ENCODE peak calls at places on chromosome 3, in four cellular contexts. Y is GM12878, R is K562, E is HepG2. M is an unnamed sample.

GRCh38 chr3:57856675-57857074 is 100.6 kb downstream of the SLMAP start:
- DNase-seq in E (no peak), Y (no peak), R (peak), M (no peak)

GRCh38 chr3:125443923-125444322 is 68.8 kb upstream of the ZNF148 start:
- DNase-seq in R (no peak), E (no peak), Y (no peak), M (no peak)

GRCh38 chr3:16362781-16363180 is 97.8 kb downstream of the OXNAD1 start:
- DNase-seq in Y (no peak), R (no peak), E (no peak), M (no peak)

GRCh38 chr3:114362815-114363214 is 69.0 kb downstream of the TIGIT start:
- DNase-seq in R (peak), Y (no peak), E (peak), M (peak)

GRCh38 chr3:73768594-73769308 is 144.0 kb upstream of the PDZRN3 start:
- DNase-seq in R (no peak), E (no peak), Y (no peak), M (no peak)

GRCh38 chr3:14539384-14540208 is 546 bp downstream of the GRIP2 start:
- DNase-seq in Y (no peak), R (no peak), E (no peak), M (no peak)

GRCh38 chr3:171966533-171967136 is 72.7 kb upstream of the FNDC3B start:
- DNase-seq in Y (no peak), E (no peak), R (no peak), M (no peak)

GRCh38 chr3:82044918-82045715 is 283.7 kb upstream of the GBE1 start:
- DNase-seq in Y (no peak), E (no peak), R (no peak), M (no peak)

GRCh38 chr3:192516850-192517249 is 210.5 kb downstream of the FGF12 start:
- DNase-seq in R (no peak), Y (no peak), E (no peak), M (no peak)

GRCh38 chr3:27544372-27544865 is 60.2 kb upstream of the SLC4A7 start:
- DNase-seq in R (no peak), E (no peak), Y (no peak), M (no peak)

GRCh38 chr3:10025205-10026083 is 793 bp upstream of the FANCD2 start:
- DNase-seq in R (no peak), E (no peak), Y (no peak), M (no peak)

GRCh38 chr3:52094591-52095485 is 38.5 kb upstream of the DUSP7 start:
- DNase-seq in E (no peak), R (no peak), Y (no peak), M (no peak)

GRCh38 chr3:8506611-8507061 is 5.0 kb downstream of the LMCD1 start:
- DNase-seq in E (no peak), R (no peak), Y (no peak), M (no peak)

GRCh38 chr3:123048480-123049237 is 18.2 kb upstream of the PDIA5 start:
- DNase-seq in E (no peak), R (no peak), Y (no peak), M (no peak)

GRCh38 chr3:4716731-4717362 is 223.7 kb downstream of the ITPR1 start:
- DNase-seq in R (no peak), Y (no peak), E (no peak), M (no peak)

GRCh38 chr3:162492446-162493081 is 996.0 kb downstream of the OTOL1 start:
- DNase-seq in Y (no peak), R (no peak), E (no peak), M (no peak)

GRCh38 chr3:129984124-129984523 is 9.6 kb downstream of the TRH start:
- DNase-seq in R (no peak), E (no peak), Y (no peak), M (no peak)

GRCh38 chr3:159796744-159797143 is 191.9 kb upstream of the IL12A start:
- DNase-seq in Y (no peak), R (no peak), E (no peak), M (no peak)

GRCh38 chr3:150312018-150312657 is 96.0 kb upstream of the TSC22D2 start:
- DNase-seq in E (no peak), Y (no peak), R (no peak), M (no peak)

GRCh38 chr3:40725026-40725425 is 200.3 kb downstream of the ZNF621 start:
- DNase-seq in E (no peak), R (no peak), Y (no peak), M (no peak)

GRCh38 chr3:186247821-186248814 is 113.9 kb downstream of the DGKG start:
- DNase-seq in Y (no peak), R (no peak), E (no peak), M (no peak)

DNA sequence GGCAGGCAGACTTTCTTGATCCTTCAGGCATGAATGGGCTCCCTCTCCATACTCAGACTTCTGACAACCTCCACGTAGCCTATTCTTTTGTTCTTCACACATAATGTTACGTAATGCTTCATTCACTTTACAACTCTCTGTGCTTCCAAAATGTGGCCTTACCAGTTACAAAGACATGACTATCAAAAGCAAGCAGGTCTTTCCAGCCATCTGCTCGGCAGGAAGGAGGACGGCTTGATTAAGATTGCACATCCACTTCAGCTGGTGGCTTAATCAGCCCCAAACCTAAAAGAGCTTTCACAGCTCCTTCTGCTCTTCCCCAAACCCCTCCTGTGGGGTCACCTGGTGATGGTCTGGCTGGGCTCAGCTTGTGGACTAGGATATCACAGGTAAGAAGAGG is 263.2 kb downstream of the XXYLT1 start:
- DNase-seq in Y (no peak), R (no peak), E (no peak), M (no peak)
- TF ChIP-seq FOXM1 in Y (no peak), R (no peak), E (no peak), M (no peak)

GRCh38 chr3:38586546-38587520 is 62.7 kb downstream of the SCN5A start:
- DNase-seq in E (no peak), R (no peak), Y (no peak), M (no peak)
- TF ChIP-seq SP1 in E (no peak), R (no peak), Y (no peak), M (no peak)

GRCh38 chr3:177683619-177684018 is 486.3 kb upstream of the TBL1XR1 start:
- DNase-seq in E (no peak), Y (no peak), R (no peak), M (no peak)

GRCh38 chr3:177686671-177687070 is 489.4 kb upstream of the TBL1XR1 start:
- DNase-seq in R (no peak), E (no peak), Y (no peak), M (no peak)

GRCh38 chr3:177692304-177692703 is 495.0 kb upstream of the TBL1XR1 start:
- DNase-seq in R (no peak), E (no peak), Y (no peak), M (no peak)

GRCh38 chr3:177689077-177689476 is 491.8 kb upstream of the TBL1XR1 start:
- DNase-seq in R (no peak), E (no peak), Y (no peak), M (no peak)

DNA sequence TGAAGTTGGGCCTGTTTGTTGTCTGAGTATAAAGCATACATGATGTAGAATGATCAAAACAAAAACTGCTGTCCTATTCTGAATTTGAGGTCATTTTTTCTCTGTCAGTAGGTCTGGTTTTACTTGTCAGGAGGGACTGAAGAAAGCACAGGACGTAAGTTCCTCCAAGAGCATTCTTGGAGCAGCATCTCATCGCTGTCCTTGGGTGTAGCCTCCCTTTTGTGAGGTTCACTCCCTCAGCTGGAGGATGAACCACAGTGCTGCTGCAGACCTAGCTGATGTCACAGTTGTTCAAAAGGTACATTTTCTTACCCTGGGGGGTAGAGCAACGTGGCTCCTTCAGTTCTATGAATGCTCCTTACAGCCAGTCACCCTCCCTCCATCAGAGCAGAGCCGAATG is 490.0 kb upstream of the TBL1XR1 start:
- DNase-seq in R (no peak), E (no peak), Y (no peak), M (no peak)
- TF ChIP-seq FOXK2 in R (no peak), E (no peak), Y (no peak), M (no peak)

DNA sequence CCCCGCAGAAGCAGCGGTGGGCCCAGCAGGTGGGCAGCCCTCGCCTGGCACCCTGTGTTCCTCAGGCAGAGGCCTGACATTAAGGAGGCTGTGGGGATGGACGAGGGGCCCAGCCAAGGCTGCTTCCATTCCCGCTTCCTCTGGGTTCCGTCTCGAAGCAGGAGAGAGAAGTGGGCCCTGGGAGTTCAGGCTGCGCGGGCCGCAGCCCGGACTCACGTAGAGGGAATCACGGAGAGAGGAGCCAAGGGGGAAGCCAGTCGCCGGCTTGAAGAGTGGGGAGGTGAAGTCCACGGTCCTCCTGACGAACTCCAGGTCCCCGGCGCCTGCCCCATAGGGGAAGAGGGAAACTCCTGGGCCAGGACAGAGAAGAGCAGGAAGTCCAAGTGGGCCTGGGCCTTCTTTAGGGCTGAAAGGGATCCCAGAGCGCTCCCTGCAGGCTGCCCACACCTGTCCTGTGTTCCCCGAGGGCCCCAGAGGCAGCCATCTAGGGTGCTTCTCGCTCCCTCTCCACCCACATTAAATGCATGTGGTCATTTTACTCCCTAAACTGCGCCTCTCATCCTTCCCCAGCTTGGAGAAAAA is 37.7 kb downstream of the MUC4 start:
- DNase-seq in R (no peak), E (no peak), Y (no peak), M (no peak)
- TF ChIP-seq FOXM1 in R (no peak), E (no peak), Y (no peak), M (no peak)

M was measured in HEK293T.